ENCODE peak calls at places on chromosome 18, in nine cellular contexts. J is non-pigmented ciliary epithelial cell; I is activated naive CD4-positive, alpha-beta T cell treated with Interleukin-2 at 50 U/mL for 16 hours; N is renal cortical epithelial cell; A is GM10248; G is skeletal muscle cell; B is NCI-H1105; T is stimulated activated CD4-positive, alpha-beta T cell treated with anti-CD3 and anti-CD28 coated beads, Interleukin-4, amount 100 ng/mL, for 24 hours; H is GM06990. L is an unnamed sample.

GRCh38 chr18:56038258-56039030 is 450.5 kb upstream of the TCF4 start:
- DNase-seq in H (no peak), A (no peak), B (peak), N (no peak), G (no peak), T (no peak), I (no peak), J (no peak), L (no peak)

GRCh38 chr18:6607348-6607747 is 122.2 kb upstream of the ARHGAP28 start:
- DNase-seq in I (no peak), J (no peak), N (no peak), B (no peak), H (no peak), A (no peak), T (no peak), G (no peak), L (no peak)

GRCh38 chr18:22705328-22705727 is 227.8 kb upstream of the RBBP8 start:
- DNase-seq in T (no peak), B (no peak), A (no peak), I (no peak), N (peak), G (peak), J (peak), H (no peak), L (no peak)

GRCh38 chr18:76823574-76823973 is 1.2 kb downstream of the ZNF236 start:
- DNase-seq in J (no peak), N (no peak), A (peak), H (peak), G (no peak), T (no peak), B (no peak), I (no peak), L (no peak)

GRCh38 chr18:76351961-76352581 is 143.0 kb downstream of the ZNF516 start:
- DNase-seq in H (no peak), J (peak), G (peak), N (peak), B (no peak), T (no peak), I (no peak), A (no peak), L (no peak)

GRCh38 chr18:48749768-48750167 is 201.0 kb downstream of the SMAD7 start:
- DNase-seq in A (no peak), T (no peak), H (no peak), J (no peak), I (no peak), B (no peak), N (no peak), G (no peak), L (no peak)

GRCh38 chr18:9531791-9532410 is 56.6 kb downstream of the RALBP1 start:
- DNase-seq in N (no peak), A (no peak), H (no peak), B (no peak), G (no peak), T (no peak), J (peak), I (no peak), L (no peak)

GRCh38 chr18:12428923-12429322 is 21.2 kb downstream of the PRELID3A start:
- DNase-seq in N (no peak), G (no peak), H (no peak), I (no peak), J (no peak), A (no peak), B (no peak), T (no peak), L (no peak)

GRCh38 chr18:78632111-78632541 is 347.5 kb upstream of the SALL3 start:
- DNase-seq in J (peak), B (no peak), I (no peak), A (no peak), G (no peak), N (no peak), T (no peak), H (no peak), L (no peak)

GRCh38 chr18:28095041-28095440 is 81.9 kb downstream of the CDH2 start:
- DNase-seq in I (no peak), T (no peak), A (no peak), G (no peak), J (no peak), B (no peak), H (no peak), N (no peak), L (no peak)

GRCh38 chr18:54880706-54881105 is 52.4 kb downstream of the RAB27B start:
- DNase-seq in I (no peak), B (no peak), N (peak), H (no peak), A (no peak), T (no peak), J (peak), G (peak), L (no peak)

GRCh38 chr18:68148862-68149261 is 566.0 kb downstream of the TMX3 start:
- DNase-seq in G (no peak), H (no peak), T (no peak), A (no peak), J (no peak), N (no peak), B (peak), I (no peak), L (no peak)

GRCh38 chr18:80229342-80229741 is 18.0 kb downstream of the PARD6G start:
- DNase-seq in T (no peak), I (no peak), H (no peak), J (no peak), A (no peak), B (no peak), N (no peak), G (no peak), L (no peak)

GRCh38 chr18:21851327-21851961 is 110.9 kb downstream of the MIB1 start:
- DNase-seq in H (no peak), A (peak), J (no peak), B (no peak), G (no peak), T (no peak), I (no peak), N (peak), L (no peak)

GRCh38 chr18:9684901-9685738 is 23.0 kb upstream of the RAB31 start:
- DNase-seq in A (no peak), G (no peak), H (no peak), B (no peak), N (no peak), T (no peak), I (no peak), J (no peak), L (no peak)

GRCh38 chr18:8107426-8107825 is 501.8 kb upstream of the RAB12 start:
- DNase-seq in H (no peak), J (no peak), G (no peak), A (no peak), I (no peak), T (no peak), N (peak), B (no peak), L (no peak)

GRCh38 chr18:3932285-3932684 is 482.3 kb downstream of the TGIF1 start:
- DNase-seq in B (no peak), I (no peak), N (no peak), A (no peak), G (no peak), J (no peak), T (no peak), H (no peak), L (no peak)

GRCh38 chr18:60684843-60685513 is 312.4 kb upstream of the MC4R start:
- DNase-seq in N (peak), I (no peak), A (peak), B (peak), J (peak), H (no peak), T (no peak), G (peak), L (no peak)

GRCh38 chr18:8685141-8685913 is 20.0 kb upstream of the MTCL1 start:
- DNase-seq in G (no peak), J (no peak), A (no peak), N (peak), B (peak), H (no peak), T (no peak), I (no peak), L (no peak)

GRCh38 chr18:35407871-35408481 is 30.8 kb upstream of the ZNF396 start:
- DNase-seq in G (peak), N (peak), J (no peak), I (peak), A (peak), T (peak), B (peak), H (no peak), L (peak)

L was measured in activated naive CD8-positive, alpha-beta T cell treated with anti-CD3 and anti-CD28 coated beads for 36 hours.